ENCODE peak calls at places on chromosomes 7 and 10, in ten cellular contexts. Q is stimulated activated naive B cell treated with anti-CD40 and anti-IgM and Interleukin-4, amounts not matched to agents 10 μg/mL and 1 μg/mL and 100 μg/mL, for 72 hours; H is fibroblast of pulmonary artery; E is fibroblast of lung; P is stimulated activated CD8-positive, alpha-beta memory T cell treated with anti-CD3 and anti-CD28 coated beads, Interleukin-15, amount 100 ng/mL, for 4 hours; F is Ammon's horn; Z is activated T-cell treated with anti-CD3 and anti-CD28 coated beads, Interleukin-2, amount 50 U/mL, for 72 hours; U is kidney tubule cell; M is cardiac muscle cell; X is stimulated activated CD4-positive, alpha-beta T cell treated with anti-CD3 and anti-CD28 coated beads, TNF-alpha, amount 100 ng/mL, for 48 hours. V is an unnamed sample.

GRCh38 chr10:6382081-6382480 is 179.3 kb downstream of the PFKFB3 start:
- DNase-seq in H (peak; percentile 67), M (no peak), F (peak; percentile 78), X (no peak), E (peak; percentile 81), Q (peak; percentile 60), U (no peak), P (no peak), Z (peak; percentile 61), V (no peak)

GRCh38 chr7:90788057-90788456 is 191.9 kb downstream of the CDK14 start:
- DNase-seq in H (no peak), X (no peak), U (peak; percentile 24), E (peak; percentile 42), M (no peak), P (no peak), F (no peak), Z (no peak), Q (no peak), V (no peak)

GRCh38 chr7:153515359-153515758 is 536.8 kb upstream of the DPP6 start:
- DNase-seq in E (no peak), U (no peak), F (no peak), H (no peak), P (no peak), X (no peak), Q (no peak), M (no peak), Z (no peak), V (no peak)

GRCh38 chr7:45092100-45092930 is 3.5 kb upstream of the NACAD start:
- DNase-seq in P (no peak), U (peak; percentile 35), Q (no peak), F (no peak), Z (no peak), M (no peak), H (no peak), E (peak; percentile 25), X (no peak), V (no peak)

GRCh38 chr7:105877736-105878135 is 1.3 kb upstream of the ATXN7L1 start:
- DNase-seq in H (peak; percentile 3), F (no peak), Z (no peak), P (no peak), E (no peak), U (no peak), M (no peak), Q (no peak), X (no peak), V (peak; percentile 45)

GRCh38 chr7:8063706-8064297 is 95.2 kb downstream of the GLCCI1 start:
- DNase-seq in Q (no peak), P (no peak), H (peak; percentile 5), U (no peak), X (no peak), F (no peak), M (no peak), E (peak; percentile 59), Z (no peak), V (no peak)

GRCh38 chr7:47852330-47853245 is 95.7 kb downstream of the PKD1L1 start:
- DNase-seq in P (no peak), Z (peak; percentile 15), X (no peak), U (no peak), E (no peak), F (no peak), M (peak; percentile 18), Q (no peak), H (peak; percentile 3), V (no peak)

GRCh38 chr10:28137907-28138880 is 139.3 kb upstream of the ODAD2 start:
- DNase-seq in Q (no peak), F (peak; percentile 5), E (peak; percentile 85), P (no peak), Z (no peak), H (no peak), U (peak; percentile 54), X (no peak), M (no peak), V (no peak)

GRCh38 chr7:157054927-157055326 is 44.5 kb upstream of the MNX1 start:
- DNase-seq in E (no peak), H (no peak), Z (no peak), U (no peak), X (no peak), P (no peak), M (no peak), F (no peak), Q (no peak), V (no peak)

GRCh38 chr10:70747192-70747965 is 37.8 kb downstream of the TBATA start:
- DNase-seq in M (no peak), P (no peak), E (no peak), Q (no peak), F (no peak), Z (no peak), H (no peak), X (no peak), U (no peak), V (no peak)

GRCh38 chr7:568681-569035 is 49.0 kb upstream of the PDGFA start:
- DNase-seq in M (no peak), Z (no peak), F (no peak), H (peak; percentile 61), X (no peak), Q (no peak), E (no peak), U (no peak), P (no peak), V (no peak)

GRCh38 chr10:116270691-116271592 is 2.1 kb downstream of the GFRA1 start:
- DNase-seq in F (no peak), X (no peak), U (peak; percentile 43), Z (no peak), E (peak; percentile 15), H (no peak), P (no peak), M (peak; percentile 44), Q (no peak), V (no peak)

GRCh38 chr7:128259131-128260056 is 18.3 kb downstream of the LEP start:
- DNase-seq in Z (no peak), M (no peak), X (no peak), E (peak; percentile 44), H (no peak), Q (no peak), P (no peak), U (peak; percentile 13), F (no peak), V (peak; percentile 11)